ENCODE peak calls at places on chromosomes 5 and 9, in ten cellular contexts. Z is gastrocnemius medialis; N is cardiac fibroblast; L is body of pancreas; A is dorsolateral prefrontal cortex; R is sigmoid colon; X is fibroblast of lung; H is CD8-positive, alpha-beta T cell; G is neural progenitor cell; U is psoas muscle. M is an unnamed sample.

GRCh38 chr5:21236896-21237830 is 1249.2 kb upstream of the CDH18 start:
- DNase-seq in Z (no peak), N (peak), L (no peak), A (no peak), R (no peak), X (peak), H (no peak), G (no peak), U (no peak), M (peak)

GRCh38 chr5:123518111-123518510 is 6.1 kb downstream of the CSNK1G3 start:
- DNase-seq in Z (no peak), N (no peak), L (no peak), A (no peak), R (no peak), X (no peak), H (no peak), G (no peak), U (no peak), M (no peak)

GRCh38 chr9:88809836-88810235 is 181.4 kb upstream of the S1PR3 start:
- DNase-seq in Z (no peak), N (no peak), L (no peak), A (no peak), R (no peak), X (peak), H (no peak), G (no peak), U (no peak), M (no peak)

GRCh38 chr5:67989457-67989856 is 226.1 kb upstream of the PIK3R1 start:
- DNase-seq in Z (peak), N (peak), L (peak), A (no peak), R (no peak), X (peak), H (no peak), G (no peak), U (no peak), M (peak)

GRCh38 chr5:449151-449550 is 6.2 kb downstream of the EXOC3 start:
- DNase-seq in Z (no peak), N (no peak), L (no peak), A (no peak), R (no peak), X (no peak), H (no peak), G (no peak), U (no peak), M (no peak)

GRCh38 chr9:91817106-91817492 is 132.9 kb downstream of the ROR2 start:
- DNase-seq in Z (no peak), N (no peak), L (no peak), A (no peak), R (peak), X (no peak), H (no peak), G (no peak), U (no peak), M (no peak)

GRCh38 chr9:135132008-135132407 is 44.5 kb downstream of the OLFM1 start:
- DNase-seq in Z (no peak), N (no peak), L (no peak), A (no peak), R (no peak), X (no peak), H (no peak), G (no peak), U (no peak), M (no peak)

GRCh38 chr9:108784998-108785397 is 70.8 kb downstream of the ACTL7B start:
- DNase-seq in Z (peak), N (peak), L (peak), A (no peak), R (no peak), X (no peak), H (no peak), G (no peak), U (no peak), M (peak)

GRCh38 chr9:98450486-98450885 is 195.0 kb upstream of the TBC1D2 start:
- DNase-seq in Z (no peak), N (no peak), L (no peak), A (no peak), R (no peak), X (no peak), H (no peak), G (no peak), U (no peak), M (peak)

GRCh38 chr5:178203670-178204204 is 596 bp upstream of the HNRNPAB start:
- DNase-seq in Z (no peak), N (no peak), L (no peak), A (no peak), R (no peak), X (no peak), H (no peak), G (no peak), U (no peak), M (no peak)

GRCh38 chr5:77724934-77725333 is 51.2 kb downstream of the TBCA start:
- DNase-seq in Z (no peak), N (no peak), L (no peak), A (no peak), R (no peak), X (no peak), H (no peak), G (no peak), U (no peak), M (no peak)

GRCh38 chr9:71120439-71121247 is 778 bp downstream of the TRPM3 start:
- DNase-seq in Z (no peak), N (no peak), L (no peak), A (peak), R (no peak), X (no peak), H (no peak), G (peak), U (no peak), M (no peak)

DNA sequence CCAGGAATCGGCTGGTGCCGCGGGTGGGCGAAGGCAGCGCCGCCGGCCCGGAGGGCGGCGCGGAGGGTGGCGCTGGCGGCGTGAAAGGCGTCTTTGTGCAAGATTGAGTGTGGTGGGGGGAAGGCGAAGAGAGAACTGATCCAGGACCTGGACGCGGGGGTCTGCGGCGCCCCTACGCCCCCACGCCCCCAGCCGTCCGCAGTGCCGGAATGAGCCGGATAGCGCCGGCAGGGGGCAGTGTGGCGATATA is 4.5 kb upstream of the RGMB start:
- DNase-seq in Z (peak), N (no peak), L (no peak), A (no peak), R (no peak), X (no peak), H (peak), G (peak), U (peak), M (no peak)
- TF ChIP-seq CTCF in Z (peak), N (peak), L (peak), A (peak), R (peak), X (peak), H (no peak), G (peak), U (peak), M (peak)

DNA sequence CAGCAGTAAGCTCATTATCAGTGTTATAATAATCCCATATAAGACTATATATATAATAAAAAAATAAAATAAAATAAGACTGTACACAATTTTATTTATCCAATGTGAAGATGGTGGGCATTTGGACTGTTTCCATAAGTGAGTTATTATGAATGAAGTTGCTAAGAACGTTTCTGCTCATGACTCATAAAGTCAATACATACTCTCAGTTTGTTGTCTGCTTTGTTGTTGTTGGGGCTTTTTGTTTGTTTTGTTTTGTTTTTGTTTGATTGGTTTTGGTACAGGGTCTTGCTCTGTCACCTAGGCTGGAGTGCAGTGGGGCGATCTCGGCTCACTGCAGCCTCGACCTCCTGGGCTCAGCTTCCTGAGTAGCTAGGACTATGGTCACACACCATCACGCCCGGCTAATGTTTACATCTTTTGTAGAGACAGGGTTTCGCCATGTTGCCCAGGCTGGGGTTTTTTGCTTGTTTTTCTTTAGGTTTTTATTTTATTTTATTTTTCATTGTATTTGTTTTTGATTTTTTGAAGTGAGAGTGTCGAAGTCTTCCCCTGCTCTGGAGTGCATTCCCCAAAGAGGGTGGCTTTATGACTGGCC is 18.0 kb downstream of the TRIM7 start:
- DNase-seq in Z (no peak), N (no peak), L (no peak), A (no peak), R (no peak), X (no peak), H (no peak), G (no peak), U (no peak), M (no peak)
- H3K4me3 ChIP-seq in Z (peak), N (peak), L (no peak), A (peak), R (no peak), X (peak), H (no peak), G (peak), U (peak), M (peak)

DNA sequence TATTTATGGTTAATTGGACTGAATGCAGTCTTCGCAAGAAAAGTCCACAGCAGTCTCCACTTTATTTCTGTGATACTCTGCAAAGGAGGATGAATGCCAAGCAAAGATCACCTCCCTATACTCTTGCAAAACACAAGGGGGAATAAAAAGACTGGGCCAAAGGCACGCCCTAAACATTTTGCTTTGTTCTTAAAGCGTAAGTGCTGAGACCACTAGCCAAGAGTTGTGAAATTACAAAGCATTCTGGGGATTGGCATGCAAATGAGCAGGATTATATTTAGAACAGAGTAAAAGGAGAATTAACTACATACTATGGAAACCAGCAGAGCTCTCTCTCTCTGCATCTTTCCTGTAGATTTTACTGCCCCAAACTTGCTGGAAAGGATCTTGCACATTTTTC is 54.5 kb downstream of the DPYSL3 start:
- DNase-seq in Z (peak), N (peak), L (peak), A (no peak), R (peak), X (peak), H (no peak), G (peak), U (no peak), M (peak)
- TF ChIP-seq CTCF in Z (no peak), N (no peak), L (no peak), A (no peak), R (no peak), X (no peak), H (no peak), G (no peak), U (no peak), M (no peak)

GRCh38 chr9:7967851-7968250 is 168.3 kb upstream of the DMAC1 start:
- DNase-seq in Z (no peak), N (no peak), L (no peak), A (no peak), R (no peak), X (no peak), H (no peak), G (no peak), U (no peak), M (no peak)
- H3K4me3 ChIP-seq in Z (no peak), N (no peak), L (no peak), A (no peak), R (no peak), X (no peak), H (no peak), G (no peak), U (no peak), M (no peak)

DNA sequence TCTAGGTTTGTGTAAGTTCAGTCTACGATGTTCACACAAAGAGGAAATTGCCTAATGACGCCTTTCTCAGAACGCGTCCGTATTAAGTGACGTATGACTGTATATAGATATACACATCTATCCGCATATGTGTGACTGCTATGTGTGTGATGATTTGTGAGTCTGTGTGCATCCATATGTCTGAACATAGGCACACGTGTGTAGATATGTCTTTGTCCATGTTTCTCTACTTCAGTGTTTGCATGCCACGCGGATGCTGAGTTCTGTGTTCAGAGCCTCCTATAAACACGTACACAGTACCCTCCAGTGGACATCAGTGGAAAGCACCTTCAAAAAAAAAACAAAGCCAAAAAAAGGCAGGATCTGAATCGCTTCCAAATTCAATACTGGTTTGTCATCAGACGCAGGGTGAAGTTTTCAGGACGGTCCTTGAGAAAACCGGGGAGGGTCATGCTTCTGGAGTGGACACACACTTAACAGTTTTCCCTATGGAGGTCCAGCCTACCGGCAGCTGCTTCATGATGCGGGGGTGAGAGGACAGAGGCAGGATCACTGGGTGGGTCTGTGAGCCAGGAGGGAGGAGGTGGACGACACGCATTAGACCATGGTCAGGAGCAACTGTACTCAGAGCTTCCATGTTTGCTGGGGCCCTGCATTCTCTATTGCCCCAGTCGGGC is 29.5 kb upstream of the ALDH1B1 start:
- DNase-seq in Z (no peak), N (peak), L (peak), A (peak), R (no peak), X (peak), H (no peak), G (peak), U (peak), M (peak)
- TF ChIP-seq CTCF in Z (peak), N (peak), L (peak), A (peak), R (peak), X (peak), H (no peak), G (peak), U (peak), M (peak)

GRCh38 chr5:73232266-73233041 is 59.5 kb downstream of the TMEM174 start:
- DNase-seq in Z (no peak), N (no peak), L (no peak), A (no peak), R (no peak), X (no peak), H (no peak), G (peak), U (no peak), M (no peak)
- H3K4me3 ChIP-seq in Z (no peak), N (no peak), L (no peak), A (no peak), R (no peak), X (no peak), H (peak), G (peak), U (no peak), M (no peak)

DNA sequence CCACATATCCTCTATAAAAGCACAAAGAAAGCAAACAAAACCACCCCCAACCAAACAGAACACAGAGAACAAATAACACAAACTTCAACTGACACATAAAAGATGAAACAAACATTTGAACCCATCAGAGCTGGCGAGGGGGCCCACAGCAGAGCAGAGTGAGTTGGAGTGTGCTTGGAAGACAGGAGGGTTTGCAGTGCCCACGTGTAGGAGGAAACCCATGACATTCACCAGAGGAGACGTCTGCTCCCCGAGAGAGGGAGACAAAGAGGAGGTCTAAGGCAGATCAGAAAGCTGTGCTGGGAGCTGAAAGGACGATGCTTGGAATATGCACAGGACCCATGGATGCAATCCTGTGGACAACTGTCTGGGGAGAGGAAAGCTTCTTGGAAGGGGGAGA is 27.0 kb downstream of the MRPL36 start:
- DNase-seq in Z (no peak), N (peak), L (no peak), A (no peak), R (peak), X (peak), H (no peak), G (no peak), U (no peak), M (peak)
- TF ChIP-seq CTCF in Z (no peak), N (peak), L (no peak), A (no peak), R (no peak), X (peak), H (no peak), G (peak), U (no peak), M (peak)

M was measured in choroid plexus epithelial cell.